ENCODE peak calls at places on chromosomes 11 and 22, in seven cellular contexts. Q, B, N, K, L, S and M are unnamed samples.

GRCh38 chr11:117861151-117862018 is 15.1 kb downstream of the FXYD6 start:
- DNase-seq in Q (no peak), B (peak), N (peak), K (no peak), L (no peak), S (peak), M (peak)

GRCh38 chr22:48369789-48370507 is 1457.7 kb downstream of the BRD1 start:
- DNase-seq in Q (no peak), B (peak), N (peak), K (no peak), L (no peak), S (no peak), M (no peak)

GRCh38 chr11:122523841-122524531 is 131.5 kb upstream of the UBASH3B start:
- DNase-seq in Q (no peak), B (peak), N (no peak), K (no peak), L (no peak), S (peak), M (no peak)

GRCh38 chr11:131079036-131079435 is 162.8 kb upstream of the SNX19 start:
- DNase-seq in Q (no peak), B (no peak), N (no peak), K (no peak), L (no peak), S (no peak), M (no peak)

GRCh38 chr11:1131033-1131911 is 26.5 kb upstream of the MUC5AC start:
- DNase-seq in Q (no peak), B (no peak), N (peak), K (no peak), L (no peak), S (no peak), M (no peak)

GRCh38 chr11:107018274-107018901 is at the start of gene GUCY1A2:
- DNase-seq in Q (no peak), B (peak), N (no peak), K (peak), L (no peak), S (peak), M (peak)

GRCh38 chr22:17570851-17571631 is 7.7 kb downstream of the SLC25A18 start:
- DNase-seq in Q (no peak), B (peak), N (peak), K (no peak), L (no peak), S (no peak), M (no peak)

GRCh38 chr11:131025020-131025419 is 108.7 kb upstream of the SNX19 start:
- DNase-seq in Q (peak), B (peak), N (no peak), K (no peak), L (no peak), S (peak), M (no peak)

GRCh38 chr11:62394825-62395538 is 23.9 kb upstream of the SCGB1A1 start:
- DNase-seq in Q (peak), B (peak), N (peak), K (peak), L (peak), S (peak), M (peak)

GRCh38 chr22:37887610-37888378 is 18.3 kb upstream of the MICALL1 start:
- DNase-seq in Q (no peak), B (no peak), N (no peak), K (no peak), L (no peak), S (no peak), M (peak)

GRCh38 chr22:37633693-37634504 is 5.6 kb upstream of the SH3BP1 start:
- DNase-seq in Q (peak), B (peak), N (peak), K (peak), L (no peak), S (peak), M (peak)

GRCh38 chr11:92492372-92492771 is 267.8 kb downstream of the FAT3 start:
- DNase-seq in Q (no peak), B (no peak), N (no peak), K (no peak), L (no peak), S (no peak), M (no peak)

GRCh38 chr22:42346722-42347121 is 76.3 kb upstream of the TCF20 start:
- DNase-seq in Q (no peak), B (no peak), N (no peak), K (no peak), L (no peak), S (no peak), M (no peak)

GRCh38 chr22:39430576-39431150 is 26.1 kb upstream of the MGAT3 start:
- DNase-seq in Q (no peak), B (peak), N (no peak), K (no peak), L (no peak), S (no peak), M (no peak)

GRCh38 chr22:39215430-39216142 is 29.2 kb downstream of the PDGFB start:
- DNase-seq in Q (peak), B (no peak), N (no peak), K (no peak), L (peak), S (no peak), M (no peak)

GRCh38 chr11:132997396-132997795 is 534.9 kb downstream of the OPCML start:
- DNase-seq in Q (no peak), B (no peak), N (no peak), K (no peak), L (no peak), S (no peak), M (no peak)

GRCh38 chr11:132994038-132994502 is 538.2 kb downstream of the OPCML start:
- DNase-seq in Q (no peak), B (no peak), N (no peak), K (no peak), L (no peak), S (peak), M (peak)

GRCh38 chr11:132988381-132988780 is 543.9 kb downstream of the OPCML start:
- DNase-seq in Q (no peak), B (no peak), N (no peak), K (no peak), L (no peak), S (no peak), M (no peak)

GRCh38 chr11:132987936-132988335 is 544.4 kb downstream of the OPCML start:
- DNase-seq in Q (no peak), B (no peak), N (no peak), K (no peak), L (no peak), S (no peak), M (no peak)

DNA sequence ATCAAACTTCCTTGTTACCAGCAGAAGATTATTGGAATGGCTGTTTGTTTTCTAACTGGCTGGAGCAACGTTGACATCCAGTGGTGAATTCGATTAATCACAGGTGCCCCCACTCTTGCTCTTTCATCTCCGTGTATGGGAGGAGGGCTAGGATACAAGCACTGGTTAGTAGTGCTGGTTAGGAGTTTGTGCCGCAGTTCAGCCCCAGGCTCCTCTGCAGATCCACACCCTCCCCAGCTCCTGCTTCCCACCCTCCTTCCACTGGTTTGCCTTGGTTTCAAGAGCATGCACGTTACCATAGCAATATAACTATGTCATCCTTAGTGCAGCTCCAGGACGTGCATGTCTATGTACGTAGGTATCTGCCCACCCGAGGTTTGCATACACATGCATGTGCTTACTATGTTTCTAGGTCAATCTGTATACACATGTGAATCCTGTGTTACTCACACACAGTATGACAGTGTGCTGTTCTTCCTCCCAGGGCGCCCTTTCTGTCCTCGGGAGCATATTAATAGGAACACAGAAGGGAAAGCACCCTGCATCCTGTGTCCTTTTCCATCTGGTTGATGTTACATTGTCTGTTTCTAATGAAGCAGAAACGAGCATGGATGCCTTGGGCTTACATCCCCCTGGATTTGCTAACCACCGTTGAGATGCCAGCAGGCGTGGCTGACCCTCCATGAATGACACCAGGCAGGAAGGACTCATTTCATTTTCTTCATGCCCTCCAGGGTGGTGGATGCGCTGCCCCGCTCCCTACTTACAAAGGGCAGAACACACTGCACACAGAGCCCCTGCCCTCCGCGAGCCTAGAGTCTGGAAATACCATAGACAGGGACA is 539.2 kb downstream of the OPCML start:
- DNase-seq in Q (no peak), B (no peak), N (no peak), K (no peak), L (no peak), S (no peak), M (no peak)
- TF ChIP-seq CTCF in Q (no peak), B (no peak), N (no peak), K (no peak), L (no peak), S (no peak), M (no peak)

GRCh38 chr11:34149786-34150185 is 44.4 kb downstream of the NAT10 start:
- DNase-seq in Q (no peak), B (no peak), N (no peak), K (no peak), L (no peak), S (peak), M (no peak)
- TF ChIP-seq CTCF in Q (peak), B (peak), N (no peak), K (no peak), L (peak), S (peak), M (no peak)

GRCh38 chr11:27383645-27384044 is 20.6 kb upstream of the CCDC34 start:
- DNase-seq in Q (no peak), B (no peak), N (no peak), K (no peak), L (no peak), S (no peak), M (no peak)
- TF ChIP-seq CTCF in Q (no peak), B (no peak), N (no peak), K (no peak), L (no peak), S (no peak), M (no peak)

DNA sequence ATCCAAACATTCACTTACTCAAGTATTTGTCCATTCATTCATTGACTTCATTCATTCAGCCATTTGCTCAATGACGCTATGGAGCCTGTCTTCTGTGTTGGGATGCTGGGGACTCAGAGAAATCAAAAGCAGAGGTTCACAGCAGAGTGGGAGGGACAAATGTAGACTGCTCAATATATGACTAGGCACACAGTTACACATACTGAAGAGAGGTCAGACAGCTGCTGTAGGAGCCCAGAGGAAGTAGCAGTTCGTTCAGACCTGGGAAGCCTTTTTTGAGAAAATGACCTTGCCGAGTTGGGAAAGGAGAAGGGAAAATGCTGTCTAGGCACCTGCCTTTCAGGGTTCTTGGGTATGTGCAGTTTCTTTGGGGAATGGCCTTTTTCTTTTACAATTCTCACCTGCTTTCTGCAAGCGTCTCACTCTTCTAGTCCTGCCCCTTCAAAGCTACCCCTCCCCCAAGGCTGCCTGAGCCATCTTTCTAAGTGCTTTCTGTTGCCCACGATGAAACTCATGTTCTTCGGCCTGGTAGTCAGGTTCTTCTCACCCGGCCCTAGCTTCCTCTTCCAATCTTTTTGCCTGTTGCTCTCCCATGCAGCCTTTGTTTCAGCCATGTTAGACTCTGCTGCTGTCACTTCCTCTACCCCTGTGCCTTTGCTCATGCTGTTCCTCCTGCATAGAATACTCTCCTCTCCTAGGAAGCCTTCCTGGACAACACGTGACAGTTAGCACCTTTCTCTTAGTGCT is 4.2 kb upstream of the UVRAG start:
- DNase-seq in Q (no peak), B (no peak), N (no peak), K (no peak), L (no peak), S (no peak), M (no peak)
- TF ChIP-seq CTCF in Q (no peak), B (no peak), N (no peak), K (no peak), L (no peak), S (no peak), M (no peak)

GRCh38 chr11:135033545-135033944 is 621.5 kb upstream of the B3GAT1 start:
- DNase-seq in Q (no peak), B (peak), N (no peak), K (no peak), L (no peak), S (peak), M (peak)
- TF ChIP-seq CTCF in Q (no peak), B (peak), N (no peak), K (peak), L (no peak), S (peak), M (no peak)

GRCh38 chr11:63906585-63906984 is 10.4 kb downstream of the RCOR2 start:
- DNase-seq in Q (peak), B (peak), N (peak), K (no peak), L (no peak), S (peak), M (peak)
- TF ChIP-seq CTCF in Q (peak), B (peak), N (no peak), K (no peak), L (peak), S (no peak), M (peak)

GRCh38 chr11:22778642-22779041 is 51.0 kb downstream of the SVIP start:
- DNase-seq in Q (no peak), B (peak), N (no peak), K (no peak), L (no peak), S (no peak), M (no peak)
- TF ChIP-seq CTCF in Q (peak), B (peak), N (no peak), K (no peak), L (no peak), S (no peak), M (no peak)

GRCh38 chr22:25953919-25954318 is 211.9 kb downstream of the MYO18B start:
- DNase-seq in Q (no peak), B (no peak), N (no peak), K (no peak), L (no peak), S (no peak), M (no peak)

GRCh38 chr22:25960375-25960774 is 208.9 kb upstream of the SEZ6L start:
- DNase-seq in Q (no peak), B (no peak), N (no peak), K (no peak), L (no peak), S (no peak), M (no peak)

GRCh38 chr22:25953276-25953675 is 211.3 kb downstream of the MYO18B start:
- DNase-seq in Q (no peak), B (no peak), N (no peak), K (no peak), L (no peak), S (no peak), M (no peak)

GRCh38 chr22:25955323-25955722 is 213.3 kb downstream of the MYO18B start:
- DNase-seq in Q (no peak), B (no peak), N (no peak), K (no peak), L (no peak), S (no peak), M (no peak)

GRCh38 chr22:25956801-25957200 is 212.5 kb upstream of the SEZ6L start:
- DNase-seq in Q (no peak), B (no peak), N (no peak), K (no peak), L (no peak), S (no peak), M (no peak)
- TF ChIP-seq CTCF in Q (no peak), B (no peak), N (no peak), K (no peak), L (no peak), S (no peak), M (no peak)

DNA sequence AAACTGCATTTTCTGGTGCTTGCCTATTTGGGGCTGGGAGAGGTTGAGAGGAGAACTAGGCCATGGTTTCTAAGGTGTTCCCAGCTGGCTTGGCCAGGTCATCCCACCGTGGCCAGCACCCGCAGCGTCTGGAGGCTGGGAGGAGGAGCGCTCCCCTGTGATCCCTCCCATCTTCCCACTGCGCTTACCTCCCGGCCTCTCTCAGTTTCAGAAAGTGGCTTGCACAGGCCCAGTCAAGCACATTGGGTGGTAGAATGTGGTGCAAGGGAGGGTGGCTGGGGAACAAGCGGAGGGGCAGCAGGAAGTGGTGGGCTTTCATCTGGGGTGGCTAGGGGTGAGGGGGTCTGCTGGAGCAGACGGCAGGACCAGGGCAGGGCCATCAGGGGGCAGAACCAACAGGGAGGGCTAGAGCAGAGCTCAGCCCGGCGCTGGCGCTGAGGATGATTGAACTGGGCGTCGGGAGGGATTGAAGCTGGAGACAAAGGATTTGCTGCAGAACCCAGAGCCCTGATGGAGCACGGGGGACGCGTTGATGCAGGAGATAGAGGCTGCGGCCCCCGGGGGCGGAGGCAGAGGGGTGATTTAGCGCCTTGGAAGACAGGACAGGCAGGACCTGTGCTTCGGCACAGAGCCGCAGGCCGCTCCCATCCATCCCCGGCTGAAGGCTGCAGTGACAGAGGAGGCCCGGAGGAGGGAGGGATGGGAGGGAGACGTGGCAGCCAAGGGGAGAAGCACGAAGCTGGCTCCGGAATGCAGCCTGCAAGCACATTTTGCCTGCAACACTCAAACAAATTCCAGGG is 76.0 kb downstream of the TRIM29 start:
- DNase-seq in Q (no peak), B (peak), N (no peak), K (no peak), L (no peak), S (peak), M (peak)
- TF ChIP-seq CTCF in Q (no peak), B (no peak), N (no peak), K (no peak), L (no peak), S (peak), M (no peak)